ENCODE peak calls at places on chromosome 4, in five cellular contexts. One of them, this sample, is unnamed.

GRCh38 chr4:87839309-87839946 is 6.7 kb downstream of the MEPE start:
- DNase-seq in uterus: peak
- DNase-seq in HCT116: no peak
- DNase-seq in ovary: no peak
- DNase-seq in transverse colon: no peak
- DNase-seq in this sample: no peak

GRCh38 chr4:167903291-167903721 is 189.0 kb upstream of the ANXA10 start:
- DNase-seq in HCT116: no peak
- DNase-seq in uterus: no peak
- DNase-seq in transverse colon: no peak
- DNase-seq in ovary: no peak
- DNase-seq in this sample: no peak

GRCh38 chr4:26410385-26411293 is 79.6 kb downstream of the CCKAR start:
- DNase-seq in uterus: peak
- DNase-seq in ovary: no peak
- DNase-seq in transverse colon: no peak
- DNase-seq in HCT116: no peak
- DNase-seq in this sample: no peak

GRCh38 chr4:165524532-165525190 is 145.9 kb downstream of the CPE start:
- DNase-seq in HCT116: no peak
- DNase-seq in uterus: no peak
- DNase-seq in transverse colon: no peak
- DNase-seq in ovary: no peak
- DNase-seq in this sample: no peak

GRCh38 chr4:47475411-47475810 is 9.7 kb upstream of the ATP10D start:
- DNase-seq in transverse colon: no peak
- DNase-seq in ovary: no peak
- DNase-seq in uterus: no peak
- DNase-seq in HCT116: no peak
- DNase-seq in this sample: no peak

GRCh38 chr4:54877006-54877405 is 219.2 kb downstream of the KIT start:
- DNase-seq in HCT116: no peak
- DNase-seq in uterus: no peak
- DNase-seq in transverse colon: no peak
- DNase-seq in ovary: no peak
- DNase-seq in this sample: no peak

GRCh38 chr4:27007507-27007906 is 146.9 kb downstream of the STIM2 start:
- DNase-seq in uterus: no peak
- DNase-seq in transverse colon: no peak
- DNase-seq in HCT116: no peak
- DNase-seq in ovary: no peak
- DNase-seq in this sample: no peak

GRCh38 chr4:7680731-7681130 is 246.0 kb upstream of the PSAPL1 start:
- DNase-seq in uterus: no peak
- DNase-seq in transverse colon: no peak
- DNase-seq in HCT116: no peak
- DNase-seq in ovary: no peak
- DNase-seq in this sample: no peak

GRCh38 chr4:22483551-22483981 is 32.3 kb downstream of the ADGRA3 start:
- DNase-seq in HCT116: no peak
- DNase-seq in transverse colon: no peak
- DNase-seq in uterus: no peak
- DNase-seq in ovary: no peak
- DNase-seq in this sample: no peak

GRCh38 chr4:168845897-168846296 is 164.2 kb downstream of the CBR4 start:
- DNase-seq in uterus: no peak
- DNase-seq in HCT116: no peak
- DNase-seq in transverse colon: no peak
- DNase-seq in ovary: no peak
- DNase-seq in this sample: no peak

GRCh38 chr4:121714548-121714947 is 17.8 kb upstream of the ANXA5 start:
- DNase-seq in transverse colon: no peak
- DNase-seq in ovary: no peak
- DNase-seq in HCT116: no peak
- DNase-seq in uterus: no peak
- DNase-seq in this sample: no peak

GRCh38 chr4:86935499-86935832 is 655 bp downstream of the AFF1 start:
- DNase-seq in HCT116: no peak
- DNase-seq in uterus: peak
- DNase-seq in transverse colon: no peak
- DNase-seq in ovary: no peak
- DNase-seq in this sample: peak

GRCh38 chr4:111602848-111603247 is 542.4 kb upstream of the FAM241A start:
- DNase-seq in transverse colon: no peak
- DNase-seq in HCT116: peak
- DNase-seq in ovary: no peak
- DNase-seq in uterus: no peak
- DNase-seq in this sample: no peak

GRCh38 chr4:6802626-6803025 is 20.1 kb downstream of the KIAA0232 start:
- DNase-seq in transverse colon: no peak
- DNase-seq in ovary: no peak
- DNase-seq in uterus: no peak
- DNase-seq in HCT116: no peak
- DNase-seq in this sample: no peak

GRCh38 chr4:128776794-128777216 is 32.7 kb upstream of the JADE1 start:
- DNase-seq in uterus: peak
- DNase-seq in ovary: peak
- DNase-seq in transverse colon: peak
- DNase-seq in HCT116: no peak
- DNase-seq in this sample: peak

GRCh38 chr4:38085394-38086150 is 125.4 kb downstream of the PTTG2 start:
- DNase-seq in HCT116: no peak
- DNase-seq in transverse colon: no peak
- DNase-seq in uterus: no peak
- DNase-seq in ovary: no peak
- DNase-seq in this sample: no peak

GRCh38 chr4:3771932-3772495 is 5.8 kb downstream of the ADRA2C start:
- DNase-seq in ovary: no peak
- DNase-seq in uterus: no peak
- DNase-seq in HCT116: no peak
- DNase-seq in transverse colon: no peak
- DNase-seq in this sample: no peak

GRCh38 chr4:119337010-119337409 is 15.1 kb upstream of the FABP2 start:
- DNase-seq in uterus: no peak
- DNase-seq in transverse colon: no peak
- DNase-seq in ovary: no peak
- DNase-seq in HCT116: no peak
- DNase-seq in this sample: no peak

GRCh38 chr4:81651500-81651899 is 179.8 kb upstream of the RASGEF1B start:
- DNase-seq in transverse colon: no peak
- DNase-seq in ovary: no peak
- DNase-seq in HCT116: no peak
- DNase-seq in uterus: no peak
- DNase-seq in this sample: no peak

GRCh38 chr4:1057403-1057745 is 45.9 kb downstream of the FGFRL1 start:
- DNase-seq in transverse colon: no peak
- DNase-seq in ovary: no peak
- DNase-seq in uterus: no peak
- DNase-seq in HCT116: no peak
- DNase-seq in this sample: no peak

GRCh38 chr4:1053080-1053661 is 41.7 kb downstream of the FGFRL1 start:
- DNase-seq in HCT116: no peak
- DNase-seq in transverse colon: no peak
- DNase-seq in ovary: no peak
- DNase-seq in uterus: no peak
- DNase-seq in this sample: peak

GRCh38 chr4:1056671-1057402 is 45.4 kb downstream of the FGFRL1 start:
- DNase-seq in ovary: no peak
- DNase-seq in transverse colon: no peak
- DNase-seq in HCT116: no peak
- DNase-seq in uterus: peak
- DNase-seq in this sample: no peak

GRCh38 chr4:1058198-1058996 is 47.0 kb downstream of the FGFRL1 start:
- DNase-seq in uterus: peak
- DNase-seq in ovary: no peak
- DNase-seq in transverse colon: peak
- DNase-seq in HCT116: no peak
- DNase-seq in this sample: peak

GRCh38 chr4:1055721-1056590 is 44.5 kb downstream of the FGFRL1 start:
- DNase-seq in ovary: peak
- DNase-seq in HCT116: no peak
- DNase-seq in uterus: peak
- DNase-seq in transverse colon: peak
- DNase-seq in this sample: peak
- TF ChIP-seq POLR2A in ovary: no peak
- TF ChIP-seq POLR2A in HCT116: no peak
- TF ChIP-seq POLR2A in uterus: no peak
- TF ChIP-seq POLR2A in transverse colon: peak
- TF ChIP-seq POLR2A in this sample: no peak

GRCh38 chr4:158211288-158211687 is 1.0 kb downstream of the TMEM144 start:
- DNase-seq in uterus: no peak
- DNase-seq in HCT116: no peak
- DNase-seq in transverse colon: peak
- DNase-seq in ovary: no peak
- DNase-seq in this sample: peak

GRCh38 chr4:158208931-158209640 is 1.2 kb upstream of the TMEM144 start:
- DNase-seq in uterus: no peak
- DNase-seq in transverse colon: no peak
- DNase-seq in HCT116: no peak
- DNase-seq in ovary: no peak
- DNase-seq in this sample: no peak

DNA sequence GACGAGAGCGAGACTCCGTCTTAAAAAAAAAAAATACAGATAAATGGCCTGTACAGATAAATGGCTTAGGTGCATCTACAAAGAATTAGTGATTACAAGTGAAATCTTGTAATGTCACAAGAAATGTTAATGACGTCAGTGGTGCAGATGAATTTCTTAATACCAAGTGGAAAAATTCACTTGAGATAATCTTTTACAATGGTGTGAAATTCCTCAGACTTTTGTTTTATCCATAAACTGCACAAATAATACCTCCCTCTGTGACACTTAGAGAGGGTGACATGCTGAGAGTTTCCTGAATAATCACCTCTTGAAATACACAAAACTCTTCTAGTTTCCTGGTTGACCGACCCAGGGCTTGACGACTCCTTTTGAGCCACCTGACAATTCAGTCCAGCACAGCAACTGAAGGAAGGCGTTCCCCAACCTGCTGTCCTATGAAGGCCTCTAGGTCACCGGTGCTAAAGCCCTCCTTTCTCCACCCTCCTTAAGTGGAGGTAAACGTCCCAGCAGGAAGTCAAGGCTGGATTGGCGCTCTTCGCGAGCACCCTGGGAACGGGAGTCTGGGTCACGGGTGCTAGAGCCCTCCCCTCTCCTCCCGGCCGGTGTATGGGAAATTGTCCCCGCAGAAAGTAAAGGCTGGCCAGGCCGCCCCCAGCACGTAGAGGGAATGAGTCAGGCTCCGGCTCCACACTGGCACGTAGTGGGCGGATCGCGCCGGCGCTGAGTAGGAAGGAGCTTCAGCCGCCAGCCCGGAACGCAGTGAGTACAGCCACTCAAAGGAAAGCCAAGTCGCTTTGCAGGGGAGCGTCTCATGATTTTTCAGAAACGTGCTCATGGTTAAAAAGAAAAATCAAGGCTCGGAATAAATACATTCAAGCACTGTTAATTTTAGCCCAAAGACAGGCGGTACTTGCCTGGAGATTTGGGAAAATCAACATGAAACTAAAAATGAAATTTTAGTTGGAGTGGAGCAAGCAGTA is at the start of gene TMEM144:
- DNase-seq in ovary: peak
- DNase-seq in uterus: peak
- DNase-seq in transverse colon: peak
- DNase-seq in HCT116: peak
- DNase-seq in this sample: peak
- TF ChIP-seq POLR2A in ovary: peak
- TF ChIP-seq POLR2A in uterus: peak
- TF ChIP-seq POLR2A in transverse colon: peak
- TF ChIP-seq POLR2A in HCT116: peak
- TF ChIP-seq POLR2A in this sample: no peak

GRCh38 chr4:76836860-76837564 is 60.9 kb downstream of the SOWAHB start:
- DNase-seq in uterus: no peak
- DNase-seq in ovary: no peak
- DNase-seq in transverse colon: no peak
- DNase-seq in HCT116: no peak
- DNase-seq in this sample: no peak

GRCh38 chr4:76830612-76831474 is 67.1 kb downstream of the SOWAHB start:
- DNase-seq in transverse colon: peak
- DNase-seq in uterus: peak
- DNase-seq in HCT116: peak
- DNase-seq in ovary: peak
- DNase-seq in this sample: peak

GRCh38 chr4:76831475-76832390 is 66.2 kb downstream of the SOWAHB start:
- DNase-seq in transverse colon: no peak
- DNase-seq in HCT116: no peak
- DNase-seq in ovary: no peak
- DNase-seq in uterus: no peak
- DNase-seq in this sample: no peak
- TF ChIP-seq POLR2A in transverse colon: no peak
- TF ChIP-seq POLR2A in HCT116: no peak
- TF ChIP-seq POLR2A in ovary: no peak
- TF ChIP-seq POLR2A in uterus: no peak
- TF ChIP-seq POLR2A in this sample: no peak

DNA sequence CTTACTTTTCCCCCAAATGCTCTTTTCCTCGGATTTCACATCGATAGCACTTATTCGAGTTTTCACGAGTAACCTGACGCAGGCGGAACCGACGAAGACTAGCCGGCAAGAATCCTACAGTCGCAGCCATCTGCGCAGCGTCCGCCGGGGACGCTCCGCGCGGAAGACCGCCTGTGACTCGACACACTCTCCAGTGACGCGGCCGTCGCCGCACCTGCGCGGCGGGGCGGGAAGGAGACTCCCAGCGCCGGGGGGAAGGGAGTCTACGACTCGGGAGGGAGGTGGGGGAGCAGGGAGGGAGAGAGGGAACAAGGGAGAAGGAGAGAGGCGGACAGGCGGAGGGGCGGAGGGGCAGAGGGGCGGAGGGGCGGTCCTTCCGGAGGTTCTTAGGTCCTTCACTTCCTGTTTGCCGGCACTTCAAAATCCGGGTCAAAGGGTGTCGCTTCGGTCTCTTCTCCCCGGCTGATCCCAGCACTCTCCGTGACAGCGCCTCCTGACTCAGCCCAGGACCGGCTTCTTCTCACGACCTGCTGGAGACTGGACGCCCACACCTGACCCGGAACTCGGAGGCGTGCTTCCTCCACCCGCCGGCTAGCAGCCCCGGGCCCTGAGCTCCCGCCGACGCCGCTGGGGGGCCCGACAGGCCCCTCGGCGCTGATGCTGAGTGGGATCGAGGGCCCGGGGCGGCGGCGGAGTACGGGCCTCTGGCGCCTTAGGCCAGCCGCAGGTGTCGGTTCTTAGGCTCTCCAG is at the start of gene USP38:
- DNase-seq in HCT116: peak
- DNase-seq in transverse colon: peak
- DNase-seq in uterus: peak
- DNase-seq in ovary: peak
- DNase-seq in this sample: peak
- TF ChIP-seq POLR2A in HCT116: peak
- TF ChIP-seq POLR2A in transverse colon: peak
- TF ChIP-seq POLR2A in uterus: peak
- TF ChIP-seq POLR2A in ovary: peak
- TF ChIP-seq POLR2A in this sample: no peak